ENCODE peak calls at places on chromosome 4, in six cellular contexts. One of them, this sample, is unnamed.

GRCh38 chr4:19659131-19659530 is 592.6 kb upstream of the SLIT2 start:
- DNase-seq in tibial nerve: no peak
- DNase-seq in sigmoid colon: no peak
- DNase-seq in GM12878: no peak
- DNase-seq in body of pancreas: no peak
- DNase-seq in suprapubic skin: no peak
- DNase-seq in this sample: no peak

GRCh38 chr4:150950657-150951056 is 64.4 kb downstream of the LRBA start:
- DNase-seq in sigmoid colon: no peak
- DNase-seq in body of pancreas: no peak
- DNase-seq in GM12878: no peak
- DNase-seq in tibial nerve: no peak
- DNase-seq in suprapubic skin: no peak
- DNase-seq in this sample: no peak

GRCh38 chr4:145960012-145960411 is 21.4 kb upstream of the ZNF827 start:
- DNase-seq in GM12878: no peak
- DNase-seq in sigmoid colon: no peak
- DNase-seq in tibial nerve: no peak
- DNase-seq in body of pancreas: no peak
- DNase-seq in suprapubic skin: no peak
- DNase-seq in this sample: no peak

GRCh38 chr4:38605181-38605764 is 58.7 kb upstream of the KLF3 start:
- DNase-seq in sigmoid colon: no peak
- DNase-seq in GM12878: no peak
- DNase-seq in tibial nerve: no peak
- DNase-seq in suprapubic skin: no peak
- DNase-seq in body of pancreas: no peak
- DNase-seq in this sample: no peak

GRCh38 chr4:94570558-94570957 is 118.8 kb downstream of the PDLIM5 start:
- DNase-seq in body of pancreas: no peak
- DNase-seq in tibial nerve: no peak
- DNase-seq in sigmoid colon: no peak
- DNase-seq in suprapubic skin: no peak
- DNase-seq in GM12878: no peak
- DNase-seq in this sample: no peak

GRCh38 chr4:19300213-19300612 is 951.5 kb upstream of the SLIT2 start:
- DNase-seq in tibial nerve: no peak
- DNase-seq in sigmoid colon: no peak
- DNase-seq in suprapubic skin: no peak
- DNase-seq in body of pancreas: no peak
- DNase-seq in GM12878: no peak
- DNase-seq in this sample: no peak

GRCh38 chr4:137968956-137969709 is 273.0 kb downstream of the SLC7A11 start:
- DNase-seq in body of pancreas: no peak
- DNase-seq in suprapubic skin: no peak
- DNase-seq in GM12878: no peak
- DNase-seq in sigmoid colon: no peak
- DNase-seq in tibial nerve: no peak
- DNase-seq in this sample: no peak

GRCh38 chr4:23041501-23041900 is 348.8 kb downstream of the GBA3 start:
- DNase-seq in body of pancreas: no peak
- DNase-seq in sigmoid colon: no peak
- DNase-seq in GM12878: no peak
- DNase-seq in suprapubic skin: no peak
- DNase-seq in tibial nerve: no peak
- DNase-seq in this sample: no peak

GRCh38 chr4:118154643-118155042 is 120.4 kb downstream of the NDST3 start:
- DNase-seq in GM12878: no peak
- DNase-seq in body of pancreas: no peak
- DNase-seq in sigmoid colon: no peak
- DNase-seq in suprapubic skin: no peak
- DNase-seq in tibial nerve: no peak
- DNase-seq in this sample: no peak

GRCh38 chr4:14771504-14772175 is 230.6 kb upstream of the CPEB2 start:
- DNase-seq in GM12878: no peak
- DNase-seq in body of pancreas: no peak
- DNase-seq in tibial nerve: no peak
- DNase-seq in suprapubic skin: no peak
- DNase-seq in sigmoid colon: no peak
- DNase-seq in this sample: no peak

GRCh38 chr4:52982246-52982950 is 120.3 kb downstream of the RASL11B start:
- DNase-seq in tibial nerve: no peak
- DNase-seq in sigmoid colon: no peak
- DNase-seq in body of pancreas: peak
- DNase-seq in suprapubic skin: no peak
- DNase-seq in GM12878: no peak
- DNase-seq in this sample: no peak

GRCh38 chr4:2045518-2045951 is 13.6 kb upstream of the NAT8L start:
- DNase-seq in body of pancreas: no peak
- DNase-seq in sigmoid colon: no peak
- DNase-seq in tibial nerve: no peak
- DNase-seq in GM12878: no peak
- DNase-seq in suprapubic skin: peak
- DNase-seq in this sample: peak

GRCh38 chr4:77699731-77700210 is 94.2 kb downstream of the CXCL13 start:
- DNase-seq in tibial nerve: no peak
- DNase-seq in sigmoid colon: no peak
- DNase-seq in GM12878: no peak
- DNase-seq in suprapubic skin: no peak
- DNase-seq in body of pancreas: no peak
- DNase-seq in this sample: no peak

GRCh38 chr4:118981171-118981838 is 92.7 kb downstream of the SYNPO2 start:
- DNase-seq in GM12878: no peak
- DNase-seq in sigmoid colon: no peak
- DNase-seq in body of pancreas: no peak
- DNase-seq in tibial nerve: no peak
- DNase-seq in suprapubic skin: no peak
- DNase-seq in this sample: no peak

GRCh38 chr4:124018383-124019317 is 622.1 kb downstream of the SPRY1 start:
- DNase-seq in suprapubic skin: peak
- DNase-seq in body of pancreas: peak
- DNase-seq in sigmoid colon: peak
- DNase-seq in GM12878: peak
- DNase-seq in tibial nerve: peak
- DNase-seq in this sample: peak

GRCh38 chr4:80921441-80921840 is 109.1 kb upstream of the BMP3 start:
- DNase-seq in tibial nerve: no peak
- DNase-seq in GM12878: no peak
- DNase-seq in body of pancreas: no peak
- DNase-seq in sigmoid colon: no peak
- DNase-seq in suprapubic skin: no peak
- DNase-seq in this sample: no peak
- TF ChIP-seq POLR2A in tibial nerve: no peak
- TF ChIP-seq POLR2A in GM12878: no peak
- TF ChIP-seq POLR2A in body of pancreas: no peak
- TF ChIP-seq POLR2A in sigmoid colon: no peak
- TF ChIP-seq POLR2A in suprapubic skin: no peak
- TF ChIP-seq POLR2A in this sample: no peak

GRCh38 chr4:111281219-111281618 is 658.3 kb upstream of the PITX2 start:
- DNase-seq in sigmoid colon: no peak
- DNase-seq in tibial nerve: no peak
- DNase-seq in suprapubic skin: no peak
- DNase-seq in GM12878: no peak
- DNase-seq in body of pancreas: no peak
- DNase-seq in this sample: no peak
- TF ChIP-seq POLR2A in sigmoid colon: no peak
- TF ChIP-seq POLR2A in tibial nerve: no peak
- TF ChIP-seq POLR2A in suprapubic skin: no peak
- TF ChIP-seq POLR2A in GM12878: no peak
- TF ChIP-seq POLR2A in body of pancreas: no peak
- TF ChIP-seq POLR2A in this sample: no peak

DNA sequence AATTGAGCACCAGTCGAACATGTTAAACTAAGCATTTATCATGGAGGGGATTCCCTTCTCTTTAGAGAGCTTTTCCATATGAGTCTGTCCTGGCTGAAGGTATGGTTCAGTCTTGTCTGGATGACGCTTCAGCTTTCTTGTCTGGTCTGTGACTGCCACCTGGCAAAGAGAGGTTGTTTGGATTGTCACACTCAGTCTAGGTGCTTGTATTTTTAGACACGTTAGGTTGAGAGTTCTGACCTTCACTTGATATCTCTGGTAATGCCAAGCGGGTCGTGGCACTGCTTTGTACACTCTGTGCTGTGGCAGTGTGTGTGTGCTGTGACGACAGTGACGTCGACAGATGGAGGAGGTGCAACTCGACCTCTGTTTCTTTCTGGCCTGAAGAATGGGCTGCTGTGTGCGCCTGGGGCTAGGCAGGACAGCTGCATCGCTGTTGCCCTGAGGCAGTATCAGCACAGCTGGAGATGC is 12.6 kb downstream of the NOCT start:
- DNase-seq in suprapubic skin: no peak
- DNase-seq in body of pancreas: peak
- DNase-seq in sigmoid colon: no peak
- DNase-seq in GM12878: no peak
- DNase-seq in tibial nerve: no peak
- DNase-seq in this sample: peak
- TF ChIP-seq POLR2A in suprapubic skin: no peak
- TF ChIP-seq POLR2A in body of pancreas: no peak
- TF ChIP-seq POLR2A in sigmoid colon: no peak
- TF ChIP-seq POLR2A in GM12878: no peak
- TF ChIP-seq POLR2A in tibial nerve: no peak
- TF ChIP-seq POLR2A in this sample: no peak

GRCh38 chr4:183658362-183659028 is 490 bp downstream of the RWDD4 start:
- DNase-seq in sigmoid colon: peak
- DNase-seq in GM12878: no peak
- DNase-seq in body of pancreas: peak
- DNase-seq in suprapubic skin: no peak
- DNase-seq in tibial nerve: no peak
- DNase-seq in this sample: peak

GRCh38 chr4:183659919-183660318 is 826 bp downstream of the TRAPPC11 start:
- DNase-seq in GM12878: no peak
- DNase-seq in tibial nerve: no peak
- DNase-seq in sigmoid colon: no peak
- DNase-seq in body of pancreas: no peak
- DNase-seq in suprapubic skin: no peak
- DNase-seq in this sample: no peak

GRCh38 chr4:183657564-183657963 is 1.4 kb downstream of the RWDD4 start:
- DNase-seq in body of pancreas: no peak
- DNase-seq in suprapubic skin: no peak
- DNase-seq in GM12878: no peak
- DNase-seq in tibial nerve: no peak
- DNase-seq in sigmoid colon: no peak
- DNase-seq in this sample: no peak

GRCh38 chr4:183659029-183659870 is at the start of the genes RWDD4 and TRAPPC11:
- DNase-seq in tibial nerve: peak
- DNase-seq in body of pancreas: peak
- DNase-seq in suprapubic skin: peak
- DNase-seq in GM12878: peak
- DNase-seq in sigmoid colon: peak
- DNase-seq in this sample: peak
- TF ChIP-seq POLR2A in tibial nerve: peak
- TF ChIP-seq POLR2A in body of pancreas: peak
- TF ChIP-seq POLR2A in suprapubic skin: peak
- TF ChIP-seq POLR2A in GM12878: peak
- TF ChIP-seq POLR2A in sigmoid colon: peak
- TF ChIP-seq POLR2A in this sample: peak

This sample was measured in adrenal gland.